ENCODE peak calls at places on chromosome 20, in six cellular contexts. One of them, this sample, is unnamed.

GRCh38 chr20:25539742-25540201 is 45.6 kb downstream of the NINL start:
- DNase-seq in ELR: no peak
- DNase-seq in NCI-H1105: no peak
- DNase-seq in DMS79: peak
- DNase-seq in T-helper 17 cell: no peak
- DNase-seq in fibroblast of lung: peak
- DNase-seq in this sample: no peak

GRCh38 chr20:53794529-53795115 is 201.0 kb upstream of the ZNF217 start:
- DNase-seq in T-helper 17 cell: no peak
- DNase-seq in DMS79: no peak
- DNase-seq in NCI-H1105: no peak
- DNase-seq in fibroblast of lung: peak
- DNase-seq in ELR: peak
- DNase-seq in this sample: no peak

GRCh38 chr20:38726849-38727601 is 2.7 kb downstream of the SLC32A1 start:
- DNase-seq in T-helper 17 cell: no peak
- DNase-seq in NCI-H1105: no peak
- DNase-seq in ELR: peak
- DNase-seq in DMS79: no peak
- DNase-seq in fibroblast of lung: no peak
- DNase-seq in this sample: peak

GRCh38 chr20:2967841-2968240 is 75.6 kb upstream of the GNRH2 start:
- DNase-seq in ELR: no peak
- DNase-seq in DMS79: no peak
- DNase-seq in NCI-H1105: no peak
- DNase-seq in fibroblast of lung: no peak
- DNase-seq in T-helper 17 cell: no peak
- DNase-seq in this sample: no peak

GRCh38 chr20:37522258-37523011 is 1.4 kb downstream of the NNAT start:
- DNase-seq in DMS79: no peak
- DNase-seq in T-helper 17 cell: no peak
- DNase-seq in NCI-H1105: no peak
- DNase-seq in fibroblast of lung: peak
- DNase-seq in ELR: no peak
- DNase-seq in this sample: no peak

GRCh38 chr20:49951160-49951559 is 15.0 kb downstream of the RNF114 start:
- DNase-seq in ELR: peak
- DNase-seq in T-helper 17 cell: no peak
- DNase-seq in DMS79: no peak
- DNase-seq in NCI-H1105: no peak
- DNase-seq in fibroblast of lung: peak
- DNase-seq in this sample: no peak

GRCh38 chr20:52060794-52061714 is 130.5 kb downstream of the ZFP64 start:
- DNase-seq in ELR: peak
- DNase-seq in DMS79: no peak
- DNase-seq in NCI-H1105: no peak
- DNase-seq in fibroblast of lung: no peak
- DNase-seq in T-helper 17 cell: no peak
- DNase-seq in this sample: no peak

GRCh38 chr20:555933-556332 is 12.3 kb upstream of the CSNK2A1 start:
- DNase-seq in ELR: no peak
- DNase-seq in NCI-H1105: peak
- DNase-seq in T-helper 17 cell: no peak
- DNase-seq in DMS79: peak
- DNase-seq in fibroblast of lung: peak
- DNase-seq in this sample: no peak

GRCh38 chr20:40938020-40938419 is 90.6 kb upstream of the TOP1 start:
- DNase-seq in NCI-H1105: no peak
- DNase-seq in DMS79: no peak
- DNase-seq in T-helper 17 cell: no peak
- DNase-seq in fibroblast of lung: no peak
- DNase-seq in ELR: no peak
- DNase-seq in this sample: no peak

GRCh38 chr20:13492001-13492480 is 146.7 kb downstream of the TASP1 start:
- DNase-seq in ELR: peak
- DNase-seq in NCI-H1105: no peak
- DNase-seq in DMS79: no peak
- DNase-seq in fibroblast of lung: peak
- DNase-seq in T-helper 17 cell: no peak
- DNase-seq in this sample: no peak

GRCh38 chr20:17972121-17972520 is 3.3 kb downstream of the MGME1 start:
- DNase-seq in NCI-H1105: no peak
- DNase-seq in ELR: no peak
- DNase-seq in DMS79: peak
- DNase-seq in T-helper 17 cell: no peak
- DNase-seq in fibroblast of lung: no peak
- DNase-seq in this sample: peak

GRCh38 chr20:11454966-11455799 is 462.5 kb upstream of the BTBD3 start:
- DNase-seq in ELR: peak
- DNase-seq in NCI-H1105: no peak
- DNase-seq in T-helper 17 cell: no peak
- DNase-seq in fibroblast of lung: peak
- DNase-seq in DMS79: no peak
- DNase-seq in this sample: no peak

GRCh38 chr20:2752631-2753455 is 47.6 kb downstream of the CPXM1 start:
- DNase-seq in T-helper 17 cell: peak
- DNase-seq in DMS79: peak
- DNase-seq in fibroblast of lung: peak
- DNase-seq in ELR: peak
- DNase-seq in NCI-H1105: peak
- DNase-seq in this sample: peak

GRCh38 chr20:18985551-18985950 is 172.0 kb downstream of the SCP2D1 start:
- DNase-seq in fibroblast of lung: no peak
- DNase-seq in ELR: peak
- DNase-seq in NCI-H1105: no peak
- DNase-seq in T-helper 17 cell: no peak
- DNase-seq in DMS79: no peak
- DNase-seq in this sample: no peak

GRCh38 chr20:36847009-36847709 is 28.8 kb upstream of the TLDC2 start:
- DNase-seq in ELR: peak
- DNase-seq in T-helper 17 cell: no peak
- DNase-seq in DMS79: no peak
- DNase-seq in fibroblast of lung: peak
- DNase-seq in NCI-H1105: no peak
- DNase-seq in this sample: no peak

GRCh38 chr20:51079488-51079887 is 56.6 kb upstream of the KCNG1 start:
- DNase-seq in T-helper 17 cell: no peak
- DNase-seq in DMS79: no peak
- DNase-seq in ELR: no peak
- DNase-seq in NCI-H1105: no peak
- DNase-seq in fibroblast of lung: no peak
- DNase-seq in this sample: no peak

GRCh38 chr20:51586005-51586440 is 43.5 kb upstream of the NFATC2 start:
- DNase-seq in DMS79: no peak
- DNase-seq in NCI-H1105: no peak
- DNase-seq in ELR: peak
- DNase-seq in fibroblast of lung: peak
- DNase-seq in T-helper 17 cell: no peak
- DNase-seq in this sample: no peak

GRCh38 chr20:47529840-47530239 is 28.2 kb downstream of the NCOA3 start:
- DNase-seq in DMS79: no peak
- DNase-seq in T-helper 17 cell: no peak
- DNase-seq in NCI-H1105: no peak
- DNase-seq in fibroblast of lung: no peak
- DNase-seq in ELR: no peak
- DNase-seq in this sample: no peak

GRCh38 chr20:52601295-52601971 is 370.7 kb upstream of the TSHZ2 start:
- DNase-seq in T-helper 17 cell: no peak
- DNase-seq in ELR: no peak
- DNase-seq in NCI-H1105: no peak
- DNase-seq in DMS79: no peak
- DNase-seq in fibroblast of lung: no peak
- DNase-seq in this sample: no peak

GRCh38 chr20:17372831-17373440 is 146.1 kb downstream of the PCSK2 start:
- DNase-seq in DMS79: no peak
- DNase-seq in ELR: no peak
- DNase-seq in NCI-H1105: no peak
- DNase-seq in T-helper 17 cell: no peak
- DNase-seq in fibroblast of lung: no peak
- DNase-seq in this sample: no peak

GRCh38 chr20:48406462-48407235 is 421.1 kb downstream of the PREX1 start:
- DNase-seq in T-helper 17 cell: no peak
- DNase-seq in fibroblast of lung: peak
- DNase-seq in NCI-H1105: no peak
- DNase-seq in DMS79: no peak
- DNase-seq in ELR: no peak
- DNase-seq in this sample: no peak

GRCh38 chr20:19524691-19525090 is 233.4 kb upstream of the RIN2 start:
- DNase-seq in fibroblast of lung: no peak
- DNase-seq in DMS79: no peak
- DNase-seq in NCI-H1105: no peak
- DNase-seq in ELR: no peak
- DNase-seq in T-helper 17 cell: no peak
- DNase-seq in this sample: no peak

GRCh38 chr20:51384854-51385253 is 157.7 kb downstream of the NFATC2 start:
- DNase-seq in NCI-H1105: no peak
- DNase-seq in fibroblast of lung: no peak
- DNase-seq in T-helper 17 cell: no peak
- DNase-seq in DMS79: no peak
- DNase-seq in ELR: no peak
- DNase-seq in this sample: no peak

GRCh38 chr20:37365760-37366638 is 20.1 kb downstream of the SRC start:
- DNase-seq in T-helper 17 cell: no peak
- DNase-seq in ELR: no peak
- DNase-seq in NCI-H1105: no peak
- DNase-seq in DMS79: no peak
- DNase-seq in fibroblast of lung: no peak
- DNase-seq in this sample: peak

GRCh38 chr20:24470031-24470781 is 777 bp downstream of the SYNDIG1 start:
- DNase-seq in DMS79: no peak
- DNase-seq in NCI-H1105: peak
- DNase-seq in T-helper 17 cell: no peak
- DNase-seq in ELR: no peak
- DNase-seq in fibroblast of lung: peak
- DNase-seq in this sample: peak

GRCh38 chr20:13220857-13221297 is at the start of gene ISM1:
- DNase-seq in ELR: no peak
- DNase-seq in NCI-H1105: no peak
- DNase-seq in fibroblast of lung: peak
- DNase-seq in T-helper 17 cell: peak
- DNase-seq in DMS79: no peak
- DNase-seq in this sample: peak

GRCh38 chr20:48910360-48910781 is 11.1 kb upstream of the ARFGEF2 start:
- DNase-seq in NCI-H1105: no peak
- DNase-seq in fibroblast of lung: no peak
- DNase-seq in T-helper 17 cell: no peak
- DNase-seq in DMS79: no peak
- DNase-seq in ELR: no peak
- DNase-seq in this sample: peak

GRCh38 chr20:51354191-51354768 is 188.2 kb downstream of the NFATC2 start:
- DNase-seq in fibroblast of lung: peak
- DNase-seq in DMS79: no peak
- DNase-seq in NCI-H1105: no peak
- DNase-seq in T-helper 17 cell: no peak
- DNase-seq in ELR: peak
- DNase-seq in this sample: no peak

GRCh38 chr20:5735845-5736530 is 14.2 kb upstream of the SHLD1 start:
- DNase-seq in fibroblast of lung: no peak
- DNase-seq in DMS79: no peak
- DNase-seq in NCI-H1105: no peak
- DNase-seq in T-helper 17 cell: no peak
- DNase-seq in ELR: no peak
- DNase-seq in this sample: no peak

GRCh38 chr20:18728165-18728866 is 85.3 kb upstream of the SCP2D1 start:
- DNase-seq in NCI-H1105: no peak
- DNase-seq in DMS79: no peak
- DNase-seq in T-helper 17 cell: no peak
- DNase-seq in ELR: no peak
- DNase-seq in fibroblast of lung: no peak
- DNase-seq in this sample: no peak

GRCh38 chr20:40506567-40506966 is 182.5 kb downstream of the MAFB start:
- DNase-seq in ELR: peak
- DNase-seq in T-helper 17 cell: no peak
- DNase-seq in fibroblast of lung: peak
- DNase-seq in NCI-H1105: no peak
- DNase-seq in DMS79: no peak
- DNase-seq in this sample: peak

GRCh38 chr20:16775961-16776360 is 27.8 kb downstream of the OTOR start:
- DNase-seq in T-helper 17 cell: no peak
- DNase-seq in ELR: no peak
- DNase-seq in DMS79: no peak
- DNase-seq in fibroblast of lung: no peak
- DNase-seq in NCI-H1105: no peak
- DNase-seq in this sample: no peak

GRCh38 chr20:45987108-45987780 is 15.2 kb upstream of the ZNF335 start:
- DNase-seq in ELR: peak
- DNase-seq in T-helper 17 cell: peak
- DNase-seq in fibroblast of lung: peak
- DNase-seq in NCI-H1105: peak
- DNase-seq in DMS79: no peak
- DNase-seq in this sample: peak

GRCh38 chr20:63457737-63458136 is 14.7 kb downstream of the KCNQ2 start:
- DNase-seq in DMS79: no peak
- DNase-seq in fibroblast of lung: peak
- DNase-seq in T-helper 17 cell: no peak
- DNase-seq in ELR: peak
- DNase-seq in NCI-H1105: no peak
- DNase-seq in this sample: peak

GRCh38 chr20:12597491-12597890 is 411.3 kb upstream of the SPTLC3 start:
- DNase-seq in ELR: no peak
- DNase-seq in DMS79: no peak
- DNase-seq in T-helper 17 cell: no peak
- DNase-seq in fibroblast of lung: no peak
- DNase-seq in NCI-H1105: no peak
- DNase-seq in this sample: peak

GRCh38 chr20:47392721-47393073 is 36.2 kb upstream of the ZMYND8 start:
- DNase-seq in ELR: peak
- DNase-seq in T-helper 17 cell: no peak
- DNase-seq in fibroblast of lung: peak
- DNase-seq in NCI-H1105: no peak
- DNase-seq in DMS79: no peak
- DNase-seq in this sample: no peak

GRCh38 chr20:19568128-19568527 is 189.9 kb upstream of the RIN2 start:
- DNase-seq in ELR: no peak
- DNase-seq in fibroblast of lung: no peak
- DNase-seq in T-helper 17 cell: no peak
- DNase-seq in DMS79: no peak
- DNase-seq in NCI-H1105: no peak
- DNase-seq in this sample: no peak

GRCh38 chr20:46400828-46401477 is 5.5 kb downstream of the ELMO2 start:
- DNase-seq in NCI-H1105: no peak
- DNase-seq in T-helper 17 cell: no peak
- DNase-seq in ELR: peak
- DNase-seq in fibroblast of lung: peak
- DNase-seq in DMS79: no peak
- DNase-seq in this sample: peak

GRCh38 chr20:33561981-33562601 is 72.2 kb downstream of the CBFA2T2 start:
- DNase-seq in T-helper 17 cell: no peak
- DNase-seq in fibroblast of lung: peak
- DNase-seq in ELR: peak
- DNase-seq in DMS79: peak
- DNase-seq in NCI-H1105: peak
- DNase-seq in this sample: peak

This sample was measured in RPMI8226.